ENCODE peak calls at places on chromosomes 12 and 14, in eight cellular contexts. W, G, M, K, Y, X, V and A are unnamed samples.

GRCh38 chr14:54737132-54737711 is 165.4 kb downstream of the GCH1 start:
- DNase-seq in W (peak; percentile 67), G (no peak), M (peak; percentile 15), K (no peak), Y (no peak), X (no peak), V (peak; percentile 85), A (peak; percentile 36)

GRCh38 chr12:132300789-132301722 is 28.3 kb downstream of the GALNT9 start:
- DNase-seq in W (no peak), G (no peak), M (no peak), K (peak; percentile 30), Y (no peak), X (no peak), V (no peak), A (no peak)

GRCh38 chr12:112473056-112473455 is 54.3 kb downstream of the PTPN11 start:
- DNase-seq in W (peak; percentile 8), G (no peak), M (no peak), K (no peak), Y (no peak), X (no peak), V (no peak), A (no peak)

GRCh38 chr12:19230299-19230866 is 100.8 kb downstream of the PLEKHA5 start:
- DNase-seq in W (no peak), G (no peak), M (no peak), K (peak; percentile 45), Y (no peak), X (no peak), V (no peak), A (no peak)

GRCh38 chr12:93746572-93747168 is 69.5 kb downstream of the CRADD start:
- DNase-seq in W (no peak), G (no peak), M (no peak), K (no peak), Y (no peak), X (no peak), V (no peak), A (no peak)

GRCh38 chr14:34685819-34686428 is 28.5 kb downstream of the CFL2 start:
- DNase-seq in W (no peak), G (no peak), M (no peak), K (no peak), Y (no peak), X (no peak), V (no peak), A (no peak)

GRCh38 chr14:105282098-105282725 is 18.6 kb downstream of the BRF1 start:
- DNase-seq in W (no peak), G (no peak), M (no peak), K (no peak), Y (no peak), X (no peak), V (no peak), A (no peak)

GRCh38 chr12:116497051-116497529 is 62.1 kb upstream of the MAP1LC3B2 start:
- DNase-seq in W (peak; percentile 68), G (no peak), M (no peak), K (no peak), Y (no peak), X (no peak), V (no peak), A (peak; percentile 62)

GRCh38 chr12:107369679-107370078 is 276.3 kb upstream of the CRY1 start:
- DNase-seq in W (no peak), G (no peak), M (no peak), K (no peak), Y (no peak), X (no peak), V (no peak), A (no peak)

GRCh38 chr12:45878630-45879255 is 111.6 kb downstream of the SCAF11 start:
- DNase-seq in W (peak; percentile 7), G (no peak), M (no peak), K (no peak), Y (no peak), X (no peak), V (no peak), A (no peak)